ENCODE peak calls at places on chromosome 5, in four cellular contexts. L is WTC11, E is mesendoderm, Q is anterior cingulate cortex. T is an unnamed sample.

GRCh38 chr5:126516133-126516532 is 78.9 kb downstream of the ALDH7A1 start:
- DNase-seq in L (no peak), E (no peak), Q (no peak), T (no peak)

GRCh38 chr5:96336351-96336985 is 96.6 kb downstream of the PCSK1 start:
- DNase-seq in L (peak), E (peak), Q (peak), T (peak)

GRCh38 chr5:9534881-9535517 is 10.9 kb downstream of the SEMA5A start:
- DNase-seq in L (no peak), E (peak), Q (no peak), T (no peak)

GRCh38 chr5:133440467-133441115 is 171.8 kb downstream of the FSTL4 start:
- DNase-seq in L (no peak), E (no peak), Q (no peak), T (no peak)

GRCh38 chr5:82639393-82640144 is 361.4 kb upstream of the RPS23 start:
- DNase-seq in L (no peak), E (peak), Q (no peak), T (no peak)

GRCh38 chr5:83721878-83722779 is 1.5 kb upstream of the HAPLN1 start:
- DNase-seq in L (peak), E (peak), Q (peak), T (peak)

GRCh38 chr5:125112196-125112595 is 365.8 kb upstream of the ZNF608 start:
- DNase-seq in L (no peak), E (no peak), Q (no peak), T (peak)

GRCh38 chr5:38878391-38879090 is 32.7 kb downstream of the OSMR start:
- DNase-seq in L (no peak), E (no peak), Q (no peak), T (no peak)

GRCh38 chr5:10036136-10036535 is 213.6 kb downstream of the ATPSCKMT start:
- DNase-seq in L (no peak), E (no peak), Q (no peak), T (no peak)

GRCh38 chr5:138438724-138439536 is at the start of gene REEP2:
- DNase-seq in L (peak), E (peak), Q (peak), T (no peak)

GRCh38 chr5:10527281-10527950 is 36.5 kb upstream of the ANKRD33B start:
- DNase-seq in L (no peak), E (no peak), Q (no peak), T (no peak)

GRCh38 chr5:59863777-59864176 is 29.7 kb downstream of the PDE4D start:
- DNase-seq in L (no peak), E (no peak), Q (peak), T (no peak)

GRCh38 chr5:122864400-122864799 is 19.0 kb downstream of the SNX24 start:
- DNase-seq in L (no peak), E (no peak), Q (no peak), T (no peak)

GRCh38 chr5:173396311-173396993 is 68.2 kb upstream of the STC2 start:
- DNase-seq in L (peak), E (peak), Q (peak), T (no peak)

GRCh38 chr5:159894149-159894720 is 22.0 kb upstream of the ADRA1B start:
- DNase-seq in L (no peak), E (no peak), Q (no peak), T (no peak)

T was measured in RCC 7860.